ENCODE peak calls at places on chromosomes 5 and 9, in seven cellular contexts. One of them, this sample, is unnamed.

GRCh38 chr5:152462021-152462721 is 57.1 kb upstream of the NMUR2 start:
- DNase-seq in dorsolateral prefrontal cortex: no peak
- DNase-seq in HEK293T: no peak
- DNase-seq in DMS53: peak
- DNase-seq in NCI-H2029: no peak
- DNase-seq in HuH-7.5: no peak
- DNase-seq in lower lobe of right lung: no peak
- DNase-seq in this sample: no peak

GRCh38 chr9:128383791-128384190 is 12.6 kb downstream of the URM1 start:
- DNase-seq in lower lobe of right lung: no peak
- DNase-seq in DMS53: no peak
- DNase-seq in HEK293T: no peak
- DNase-seq in HuH-7.5: no peak
- DNase-seq in NCI-H2029: no peak
- DNase-seq in dorsolateral prefrontal cortex: peak
- DNase-seq in this sample: no peak

GRCh38 chr9:73156593-73157187 is 5.0 kb downstream of the ANXA1 start:
- DNase-seq in HEK293T: no peak
- DNase-seq in lower lobe of right lung: no peak
- DNase-seq in HuH-7.5: no peak
- DNase-seq in dorsolateral prefrontal cortex: no peak
- DNase-seq in DMS53: no peak
- DNase-seq in NCI-H2029: no peak
- DNase-seq in this sample: no peak

GRCh38 chr5:139262414-139263139 is 31.0 kb upstream of the MATR3 start:
- DNase-seq in dorsolateral prefrontal cortex: peak
- DNase-seq in HEK293T: peak
- DNase-seq in lower lobe of right lung: peak
- DNase-seq in HuH-7.5: peak
- DNase-seq in NCI-H2029: peak
- DNase-seq in DMS53: peak
- DNase-seq in this sample: peak

GRCh38 chr5:14809369-14810144 is 62.0 kb downstream of the ANKH start:
- DNase-seq in DMS53: no peak
- DNase-seq in HuH-7.5: no peak
- DNase-seq in HEK293T: no peak
- DNase-seq in NCI-H2029: no peak
- DNase-seq in lower lobe of right lung: peak
- DNase-seq in dorsolateral prefrontal cortex: peak
- DNase-seq in this sample: no peak

GRCh38 chr9:121692606-121693505 is 41.4 kb downstream of the DAB2IP start:
- DNase-seq in dorsolateral prefrontal cortex: no peak
- DNase-seq in DMS53: peak
- DNase-seq in HEK293T: no peak
- DNase-seq in HuH-7.5: no peak
- DNase-seq in lower lobe of right lung: no peak
- DNase-seq in NCI-H2029: no peak
- DNase-seq in this sample: no peak

GRCh38 chr5:52922384-52922783 is 66.8 kb upstream of the ITGA2 start:
- DNase-seq in dorsolateral prefrontal cortex: no peak
- DNase-seq in NCI-H2029: peak
- DNase-seq in lower lobe of right lung: peak
- DNase-seq in DMS53: peak
- DNase-seq in HEK293T: peak
- DNase-seq in HuH-7.5: no peak
- DNase-seq in this sample: no peak

GRCh38 chr9:121242219-121242954 is 25.6 kb upstream of the GSN start:
- DNase-seq in HEK293T: no peak
- DNase-seq in HuH-7.5: no peak
- DNase-seq in DMS53: no peak
- DNase-seq in dorsolateral prefrontal cortex: no peak
- DNase-seq in NCI-H2029: no peak
- DNase-seq in lower lobe of right lung: no peak
- DNase-seq in this sample: no peak

GRCh38 chr5:131587541-131587940 is 47.5 kb downstream of the RAPGEF6 start:
- DNase-seq in NCI-H2029: no peak
- DNase-seq in dorsolateral prefrontal cortex: no peak
- DNase-seq in lower lobe of right lung: no peak
- DNase-seq in HuH-7.5: no peak
- DNase-seq in DMS53: no peak
- DNase-seq in HEK293T: no peak
- DNase-seq in this sample: no peak

GRCh38 chr9:120920495-120921178 is 6.0 kb downstream of the TRAF1 start:
- DNase-seq in DMS53: no peak
- DNase-seq in dorsolateral prefrontal cortex: no peak
- DNase-seq in lower lobe of right lung: no peak
- DNase-seq in HEK293T: no peak
- DNase-seq in HuH-7.5: no peak
- DNase-seq in NCI-H2029: no peak
- DNase-seq in this sample: no peak

GRCh38 chr9:127569819-127570401 is 42.2 kb upstream of the STXBP1 start:
- DNase-seq in HuH-7.5: no peak
- DNase-seq in NCI-H2029: peak
- DNase-seq in HEK293T: no peak
- DNase-seq in lower lobe of right lung: no peak
- DNase-seq in DMS53: peak
- DNase-seq in dorsolateral prefrontal cortex: no peak
- DNase-seq in this sample: peak

GRCh38 chr5:181088289-181088688 is 42.7 kb downstream of the OR2V1 start:
- DNase-seq in HEK293T: peak
- DNase-seq in NCI-H2029: no peak
- DNase-seq in lower lobe of right lung: no peak
- DNase-seq in HuH-7.5: peak
- DNase-seq in DMS53: peak
- DNase-seq in dorsolateral prefrontal cortex: no peak
- DNase-seq in this sample: no peak